ENCODE peak calls at places on chromosomes 16 and 17, in seven cellular contexts. One of them, this sample, is unnamed.

GRCh38 chr17:16419929-16420271 is 4.5 kb downstream of the TRPV2 start:
- DNase-seq in H9: no peak
- DNase-seq in mesendoderm: no peak
- DNase-seq in IMR-90: peak
- DNase-seq in neuronal stem cell: no peak
- DNase-seq in mesenchymal stem cell: peak
- DNase-seq in trophoblast cell: no peak
- DNase-seq in this sample: no peak

GRCh38 chr16:10558746-10559641 is 21.4 kb downstream of the EMP2 start:
- DNase-seq in trophoblast cell: peak
- DNase-seq in mesenchymal stem cell: no peak
- DNase-seq in neuronal stem cell: no peak
- DNase-seq in H9: no peak
- DNase-seq in mesendoderm: no peak
- DNase-seq in IMR-90: no peak
- DNase-seq in this sample: no peak

GRCh38 chr17:41689497-41690299 is 1.0 kb downstream of the EIF1 start:
- DNase-seq in mesenchymal stem cell: peak
- DNase-seq in neuronal stem cell: peak
- DNase-seq in mesendoderm: peak
- DNase-seq in H9: no peak
- DNase-seq in trophoblast cell: peak
- DNase-seq in IMR-90: peak
- DNase-seq in this sample: no peak

GRCh38 chr16:19837331-19837943 is 47.2 kb downstream of the GPRC5B start:
- DNase-seq in IMR-90: no peak
- DNase-seq in trophoblast cell: no peak
- DNase-seq in mesendoderm: no peak
- DNase-seq in H9: no peak
- DNase-seq in mesenchymal stem cell: no peak
- DNase-seq in neuronal stem cell: peak
- DNase-seq in this sample: no peak

GRCh38 chr17:55727275-55727674 is 4.6 kb upstream of the TMEM100 start:
- DNase-seq in trophoblast cell: no peak
- DNase-seq in H9: no peak
- DNase-seq in mesendoderm: peak
- DNase-seq in IMR-90: no peak
- DNase-seq in neuronal stem cell: no peak
- DNase-seq in mesenchymal stem cell: no peak
- DNase-seq in this sample: no peak

GRCh38 chr16:57184890-57185445 is 871 bp downstream of the PSME3IP1 start:
- DNase-seq in IMR-90: no peak
- DNase-seq in H9: no peak
- DNase-seq in mesenchymal stem cell: no peak
- DNase-seq in mesendoderm: peak
- DNase-seq in trophoblast cell: peak
- DNase-seq in neuronal stem cell: no peak
- DNase-seq in this sample: no peak

GRCh38 chr17:47253541-47254402 is at the start of gene ITGB3:
- DNase-seq in mesenchymal stem cell: peak
- DNase-seq in mesendoderm: peak
- DNase-seq in trophoblast cell: peak
- DNase-seq in neuronal stem cell: peak
- DNase-seq in H9: peak
- DNase-seq in IMR-90: peak
- DNase-seq in this sample: peak

GRCh38 chr17:8474826-8475225 is 39.1 kb downstream of the NDEL1 start:
- DNase-seq in H9: peak
- DNase-seq in mesendoderm: no peak
- DNase-seq in mesenchymal stem cell: no peak
- DNase-seq in neuronal stem cell: no peak
- DNase-seq in IMR-90: no peak
- DNase-seq in trophoblast cell: no peak
- DNase-seq in this sample: no peak

GRCh38 chr16:90018297-90019200 is 707 bp downstream of the DBNDD1 start:
- DNase-seq in mesendoderm: peak
- DNase-seq in trophoblast cell: peak
- DNase-seq in H9: peak
- DNase-seq in IMR-90: no peak
- DNase-seq in neuronal stem cell: no peak
- DNase-seq in mesenchymal stem cell: no peak
- DNase-seq in this sample: peak

GRCh38 chr17:419073-419735 is 66.6 kb upstream of the RPH3AL start:
- DNase-seq in H9: no peak
- DNase-seq in mesendoderm: no peak
- DNase-seq in trophoblast cell: no peak
- DNase-seq in mesenchymal stem cell: no peak
- DNase-seq in neuronal stem cell: no peak
- DNase-seq in IMR-90: no peak
- DNase-seq in this sample: no peak

GRCh38 chr17:49054342-49055092 is 57.3 kb downstream of the IGF2BP1 start:
- DNase-seq in neuronal stem cell: no peak
- DNase-seq in IMR-90: no peak
- DNase-seq in mesenchymal stem cell: no peak
- DNase-seq in H9: no peak
- DNase-seq in mesendoderm: no peak
- DNase-seq in trophoblast cell: no peak
- DNase-seq in this sample: no peak

GRCh38 chr17:49055181-49055927 is 58.2 kb downstream of the IGF2BP1 start:
- DNase-seq in trophoblast cell: no peak
- DNase-seq in mesendoderm: peak
- DNase-seq in mesenchymal stem cell: no peak
- DNase-seq in H9: peak
- DNase-seq in IMR-90: no peak
- DNase-seq in neuronal stem cell: no peak
- DNase-seq in this sample: no peak

GRCh38 chr17:49051269-49051668 is 54.1 kb downstream of the IGF2BP1 start:
- DNase-seq in mesendoderm: peak
- DNase-seq in neuronal stem cell: no peak
- DNase-seq in IMR-90: no peak
- DNase-seq in trophoblast cell: no peak
- DNase-seq in H9: peak
- DNase-seq in mesenchymal stem cell: no peak
- DNase-seq in this sample: no peak

GRCh38 chr17:49050611-49051010 is 53.4 kb downstream of the IGF2BP1 start:
- DNase-seq in IMR-90: no peak
- DNase-seq in mesendoderm: no peak
- DNase-seq in mesenchymal stem cell: no peak
- DNase-seq in H9: no peak
- DNase-seq in trophoblast cell: no peak
- DNase-seq in neuronal stem cell: no peak
- DNase-seq in this sample: no peak

DNA sequence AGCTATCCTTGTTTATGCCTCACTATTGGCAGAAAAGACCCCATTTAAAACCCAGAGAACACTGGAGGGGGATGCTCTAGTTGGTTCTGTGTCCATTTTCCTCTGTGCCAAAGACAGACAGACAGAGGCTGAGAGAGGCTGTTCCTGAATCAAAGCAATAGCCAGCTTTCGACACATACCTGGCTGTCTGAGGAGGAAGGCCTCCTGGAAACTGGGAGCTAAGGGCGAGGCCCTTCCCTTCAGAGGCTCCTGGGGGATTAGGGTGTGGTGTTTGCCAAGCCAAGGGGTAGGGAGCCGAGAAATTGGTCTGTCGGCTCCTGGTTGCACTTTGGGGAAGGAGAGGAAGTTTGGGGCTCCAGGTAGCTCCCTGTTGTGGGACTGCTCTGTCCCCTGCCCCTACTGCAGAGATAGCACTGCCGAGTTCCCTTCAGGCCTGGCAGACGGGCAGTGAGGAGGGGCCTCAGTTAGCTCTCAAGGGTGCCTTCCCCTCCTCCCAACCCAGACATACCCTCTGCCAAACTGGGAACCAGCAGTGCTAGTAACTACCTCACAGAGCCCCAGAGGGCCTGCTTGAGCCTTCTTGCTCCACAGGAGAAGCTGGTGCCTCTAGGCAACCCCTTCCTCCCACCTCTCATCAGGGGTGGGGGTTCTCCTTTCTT is 56.1 kb downstream of the IGF2BP1 start:
- DNase-seq in H9: peak
- DNase-seq in neuronal stem cell: no peak
- DNase-seq in mesenchymal stem cell: no peak
- DNase-seq in trophoblast cell: no peak
- DNase-seq in IMR-90: no peak
- DNase-seq in mesendoderm: peak
- DNase-seq in this sample: no peak
- H3K4ac ChIP-seq in H9: no peak
- H3K4ac ChIP-seq in neuronal stem cell: no peak
- H3K4ac ChIP-seq in mesenchymal stem cell: no peak
- H3K4ac ChIP-seq in trophoblast cell: no peak
- H3K4ac ChIP-seq in IMR-90: no peak
- H3K4ac ChIP-seq in mesendoderm: no peak
- H3K4ac ChIP-seq in this sample: no peak

GRCh38 chr16:30558789-30559377 is 709 bp upstream of the ZNF764 start:
- DNase-seq in neuronal stem cell: no peak
- DNase-seq in H9: no peak
- DNase-seq in mesendoderm: no peak
- DNase-seq in mesenchymal stem cell: no peak
- DNase-seq in IMR-90: no peak
- DNase-seq in trophoblast cell: no peak
- DNase-seq in this sample: no peak
- H3K4ac ChIP-seq in neuronal stem cell: peak
- H3K4ac ChIP-seq in H9: no peak
- H3K4ac ChIP-seq in mesendoderm: peak
- H3K4ac ChIP-seq in mesenchymal stem cell: peak
- H3K4ac ChIP-seq in IMR-90: peak
- H3K4ac ChIP-seq in trophoblast cell: peak
- H3K4ac ChIP-seq in this sample: peak

GRCh38 chr17:63969278-63969677 is 3.4 kb downstream of the SCN4A start:
- DNase-seq in mesendoderm: no peak
- DNase-seq in neuronal stem cell: no peak
- DNase-seq in mesenchymal stem cell: no peak
- DNase-seq in trophoblast cell: no peak
- DNase-seq in H9: no peak
- DNase-seq in IMR-90: no peak
- DNase-seq in this sample: no peak
- H3K4ac ChIP-seq in mesendoderm: no peak
- H3K4ac ChIP-seq in neuronal stem cell: no peak
- H3K4ac ChIP-seq in mesenchymal stem cell: no peak
- H3K4ac ChIP-seq in trophoblast cell: no peak
- H3K4ac ChIP-seq in H9: no peak
- H3K4ac ChIP-seq in IMR-90: no peak
- H3K4ac ChIP-seq in this sample: no peak

GRCh38 chr16:83272201-83272600 is 535.6 kb upstream of the HSBP1 start:
- DNase-seq in H9: no peak
- DNase-seq in mesenchymal stem cell: no peak
- DNase-seq in mesendoderm: no peak
- DNase-seq in IMR-90: peak
- DNase-seq in trophoblast cell: peak
- DNase-seq in neuronal stem cell: no peak
- DNase-seq in this sample: no peak

GRCh38 chr16:83270640-83271039 is 537.1 kb upstream of the HSBP1 start:
- DNase-seq in IMR-90: no peak
- DNase-seq in mesendoderm: no peak
- DNase-seq in H9: no peak
- DNase-seq in mesenchymal stem cell: no peak
- DNase-seq in trophoblast cell: no peak
- DNase-seq in neuronal stem cell: no peak
- DNase-seq in this sample: no peak

GRCh38 chr16:83271123-83271522 is 536.7 kb upstream of the HSBP1 start:
- DNase-seq in mesenchymal stem cell: no peak
- DNase-seq in mesendoderm: no peak
- DNase-seq in trophoblast cell: peak
- DNase-seq in H9: no peak
- DNase-seq in IMR-90: peak
- DNase-seq in neuronal stem cell: no peak
- DNase-seq in this sample: no peak

GRCh38 chr16:83273504-83274173 is 534.1 kb upstream of the HSBP1 start:
- DNase-seq in neuronal stem cell: no peak
- DNase-seq in H9: no peak
- DNase-seq in trophoblast cell: no peak
- DNase-seq in mesendoderm: no peak
- DNase-seq in IMR-90: no peak
- DNase-seq in mesenchymal stem cell: no peak
- DNase-seq in this sample: no peak

GRCh38 chr16:83272843-83273242 is 534.9 kb upstream of the HSBP1 start:
- DNase-seq in mesenchymal stem cell: no peak
- DNase-seq in IMR-90: no peak
- DNase-seq in mesendoderm: no peak
- DNase-seq in H9: no peak
- DNase-seq in trophoblast cell: no peak
- DNase-seq in neuronal stem cell: no peak
- DNase-seq in this sample: no peak
- H3K4ac ChIP-seq in mesenchymal stem cell: no peak
- H3K4ac ChIP-seq in IMR-90: no peak
- H3K4ac ChIP-seq in mesendoderm: no peak
- H3K4ac ChIP-seq in H9: no peak
- H3K4ac ChIP-seq in trophoblast cell: no peak
- H3K4ac ChIP-seq in neuronal stem cell: no peak
- H3K4ac ChIP-seq in this sample: no peak

DNA sequence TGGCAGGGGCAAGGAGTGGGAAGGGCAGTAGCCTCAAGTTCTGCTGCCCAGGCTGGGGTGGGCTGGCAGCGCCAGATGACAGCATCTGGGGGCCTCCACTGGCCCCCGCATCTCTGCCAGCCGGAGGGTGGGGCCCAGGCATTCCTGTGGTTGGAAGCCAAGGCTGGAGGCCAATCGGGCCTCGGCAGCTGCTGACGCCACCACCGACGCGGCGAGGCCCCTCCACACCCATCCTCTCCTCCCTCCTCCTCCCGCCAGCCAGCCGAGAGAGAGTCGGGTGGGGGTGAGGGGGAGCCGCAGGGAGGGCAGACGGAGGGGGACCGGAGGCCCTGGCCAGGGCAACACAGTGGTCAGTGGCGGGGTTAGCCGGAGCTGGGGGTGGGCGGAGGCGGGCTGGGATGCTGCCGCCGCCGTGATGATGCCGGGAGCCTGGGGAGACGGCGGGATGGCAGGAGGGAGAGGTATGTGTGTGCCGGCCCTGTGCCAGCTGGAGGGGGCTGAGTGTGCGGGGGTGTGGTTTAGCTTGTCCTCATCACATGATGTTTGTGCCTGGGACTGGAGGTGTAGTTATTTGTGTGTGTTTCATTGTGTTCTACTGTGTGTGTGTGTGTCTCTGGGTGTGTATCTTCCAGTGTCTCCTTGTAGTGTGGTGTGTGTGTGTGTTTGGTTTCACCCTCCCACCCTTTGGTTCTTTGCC is 36.6 kb downstream of the ARHGAP23 start:
- DNase-seq in IMR-90: peak
- DNase-seq in mesenchymal stem cell: peak
- DNase-seq in H9: no peak
- DNase-seq in trophoblast cell: no peak
- DNase-seq in neuronal stem cell: no peak
- DNase-seq in mesendoderm: no peak
- DNase-seq in this sample: no peak
- H3K4ac ChIP-seq in IMR-90: peak
- H3K4ac ChIP-seq in mesenchymal stem cell: peak
- H3K4ac ChIP-seq in H9: no peak
- H3K4ac ChIP-seq in trophoblast cell: no peak
- H3K4ac ChIP-seq in neuronal stem cell: peak
- H3K4ac ChIP-seq in mesendoderm: no peak
- H3K4ac ChIP-seq in this sample: no peak

GRCh38 chr16:30142672-30143346 is 19.8 kb upstream of the MAPK3 start:
- DNase-seq in neuronal stem cell: no peak
- DNase-seq in trophoblast cell: peak
- DNase-seq in H9: peak
- DNase-seq in mesendoderm: peak
- DNase-seq in IMR-90: no peak
- DNase-seq in mesenchymal stem cell: no peak
- DNase-seq in this sample: no peak
- H3K4ac ChIP-seq in neuronal stem cell: no peak
- H3K4ac ChIP-seq in trophoblast cell: no peak
- H3K4ac ChIP-seq in H9: no peak
- H3K4ac ChIP-seq in mesendoderm: no peak
- H3K4ac ChIP-seq in IMR-90: no peak
- H3K4ac ChIP-seq in mesenchymal stem cell: no peak
- H3K4ac ChIP-seq in this sample: no peak